ENCODE peak calls at places on chromosomes 16 and 17, in seven cellular contexts. O is Peyer's patch, H is right cardiac atrium, A is gastrocnemius medialis, N is dorsolateral prefrontal cortex, S is upper lobe of right lung, P is left lung. Z is an unnamed sample.

GRCh38 chr17:9987779-9988585 is 82.9 kb upstream of the RCVRN start:
- DNase-seq in A (no peak), H (peak; percentile 47), P (no peak), S (no peak), N (peak; percentile 27), O (no peak), Z (no peak)

GRCh38 chr17:82864721-82865240 is 25.0 kb upstream of the ZNF750 start:
- DNase-seq in P (no peak), N (no peak), O (no peak), S (no peak), A (no peak), H (no peak), Z (no peak)

GRCh38 chr16:23512168-23512695 is 1.9 kb upstream of the GGA2 start:
- DNase-seq in P (no peak), H (no peak), S (no peak), N (no peak), A (no peak), O (no peak), Z (no peak)

GRCh38 chr16:89278441-89279240 is 61.1 kb downstream of the ZNF778 start:
- DNase-seq in H (no peak), S (no peak), P (no peak), A (no peak), O (no peak), N (no peak), Z (no peak)

GRCh38 chr16:55012793-55013192 is 82.1 kb downstream of the IRX5 start:
- DNase-seq in P (no peak), N (no peak), S (no peak), O (no peak), H (no peak), A (no peak), Z (no peak)

GRCh38 chr17:70137451-70138230 is 31.7 kb upstream of the KCNJ2 start:
- DNase-seq in A (peak; percentile 94), P (peak; percentile 62), N (no peak), O (peak; percentile 56), H (peak; percentile 31), S (no peak), Z (peak; percentile 82)

GRCh38 chr17:45577571-45578279 is 87.2 kb upstream of the PLEKHM1 start:
- DNase-seq in N (no peak), A (no peak), H (no peak), S (no peak), O (no peak), P (no peak), Z (no peak)

GRCh38 chr17:43471801-43472200 is 12.0 kb upstream of the DHX8 start:
- DNase-seq in S (no peak), N (no peak), P (no peak), A (no peak), H (no peak), O (no peak), Z (no peak)

GRCh38 chr16:58110590-58111330 is 18.4 kb downstream of the CFAP20 start:
- DNase-seq in S (no peak), N (no peak), H (no peak), P (no peak), A (no peak), O (no peak), Z (no peak)

GRCh38 chr17:4576729-4577322 is 7.5 kb upstream of the SMTNL2 start:
- DNase-seq in P (no peak), H (no peak), N (no peak), A (no peak), O (no peak), S (peak; percentile 49), Z (no peak)

GRCh38 chr17:82863941-82864720 is 24.3 kb upstream of the ZNF750 start:
- DNase-seq in A (peak; percentile 84), N (no peak), H (no peak), O (peak; percentile 91), P (peak; percentile 53), S (no peak), Z (no peak)

GRCh38 chr16:53713403-53714013 is 9.6 kb downstream of the FTO start:
- DNase-seq in H (no peak), S (no peak), P (no peak), A (no peak), N (no peak), O (no peak), Z (no peak)

GRCh38 chr17:57655564-57655963 is 89.5 kb downstream of the CCDC182 start:
- DNase-seq in H (no peak), S (no peak), P (no peak), O (no peak), A (no peak), N (no peak), Z (no peak)

GRCh38 chr17:13582776-13583414 is 18.8 kb downstream of the HS3ST3A1 start:
- DNase-seq in A (no peak), O (no peak), P (no peak), N (no peak), S (no peak), H (no peak), Z (no peak)

GRCh38 chr16:49411121-49411970 is 37.7 kb downstream of the C16orf78 start:
- DNase-seq in N (no peak), O (no peak), S (no peak), P (no peak), A (no peak), H (no peak), Z (no peak)

GRCh38 chr17:17812211-17813054 is 24.4 kb downstream of the SREBF1 start:
- DNase-seq in A (peak; percentile 70), N (peak; percentile 77), P (no peak), H (peak; percentile 77), S (peak; percentile 86), O (peak; percentile 84), Z (peak; percentile 83)

DNA sequence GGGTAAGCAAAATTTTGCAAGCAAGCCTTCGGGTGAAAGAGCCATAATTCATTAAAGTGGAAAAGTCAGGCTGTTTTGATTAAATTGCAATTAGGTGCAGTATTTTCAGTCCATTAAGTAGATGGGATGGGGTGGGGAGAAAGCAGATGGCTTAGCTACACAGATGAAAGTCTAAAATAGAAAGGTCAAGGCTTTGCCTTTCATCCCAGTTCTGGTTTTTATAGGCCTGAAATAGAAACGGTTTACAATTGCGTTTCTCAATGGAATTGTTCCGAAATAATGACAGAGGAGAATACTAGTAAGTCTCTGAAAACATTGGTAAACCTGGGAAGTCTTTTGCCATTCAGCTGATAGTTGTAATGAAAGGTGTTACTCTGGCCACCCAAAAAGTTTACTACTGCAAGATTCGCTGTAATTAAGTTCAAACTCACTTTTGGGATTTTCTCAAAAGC is 1.5 kb downstream of the PPM1E start:
- DNase-seq in P (no peak), S (no peak), N (no peak), A (no peak), H (no peak), O (no peak), Z (no peak)
- H3K27me3 ChIP-seq in P (peaks cover 34% of the 10 kb centered on the region), S (peaks cover 66% of the 10 kb centered on the region), N (no peaks in the 10 kb centered on the region), A (peaks cover 62% of the 10 kb centered on the region), H (no peaks in the 10 kb centered on the region), O (no peaks in the 10 kb centered on the region), Z (no peaks in the 10 kb centered on the region)

GRCh38 chr17:73546770-73547345 is 97.4 kb downstream of the SDK2 start:
- DNase-seq in N (no peak), H (peak; percentile 46), A (peak; percentile 16), P (peak; percentile 68), S (peak; percentile 85), O (peak; percentile 79), Z (no peak)

GRCh38 chr17:73544333-73544732 is 99.9 kb downstream of the SDK2 start:
- DNase-seq in O (no peak), S (no peak), P (no peak), N (no peak), H (no peak), A (no peak), Z (no peak)

GRCh38 chr17:73546121-73546520 is 98.1 kb downstream of the SDK2 start:
- DNase-seq in O (no peak), N (no peak), S (no peak), H (no peak), A (no peak), P (no peak), Z (no peak)

GRCh38 chr17:73545633-73546032 is 98.6 kb downstream of the SDK2 start:
- DNase-seq in P (no peak), S (no peak), N (no peak), H (no peak), O (no peak), A (no peak), Z (no peak)

GRCh38 chr17:73545109-73545508 is 99.1 kb downstream of the SDK2 start:
- DNase-seq in P (no peak), S (no peak), O (no peak), N (no peak), A (no peak), H (no peak), Z (no peak)
- H3K27me3 ChIP-seq in P (no peaks in the 10 kb centered on the region), S (peaks cover 11% of the 10 kb centered on the region), O (no peaks in the 10 kb centered on the region), N (no peaks in the 10 kb centered on the region), A (no peaks in the 10 kb centered on the region), H (no peaks in the 10 kb centered on the region), Z (no peaks in the 10 kb centered on the region)

DNA sequence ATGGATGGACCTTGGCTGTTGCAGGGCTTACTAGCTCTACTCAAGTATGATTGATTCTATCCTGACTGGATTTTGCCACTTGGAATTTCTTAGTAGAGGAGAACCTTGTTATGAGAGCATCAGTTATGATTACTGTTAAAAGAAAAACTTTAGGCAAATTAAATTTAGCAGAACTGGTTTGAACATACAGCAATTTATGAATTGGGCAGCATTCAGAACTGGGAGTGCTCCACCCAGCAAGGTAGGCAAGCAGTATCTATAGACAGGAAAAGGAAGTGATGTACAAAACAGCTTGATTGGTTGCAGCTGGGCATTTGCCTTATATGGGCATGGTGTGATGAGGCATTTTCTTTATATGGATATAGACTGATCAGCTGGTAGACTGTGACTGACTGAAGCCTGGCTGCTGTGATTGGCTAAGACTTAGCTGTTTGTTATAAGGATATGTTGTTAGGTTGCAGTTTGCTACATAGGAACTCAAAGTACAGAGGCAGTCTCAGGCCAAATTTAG is 17.6 kb upstream of the CYLD start:
- DNase-seq in N (no peak), A (no peak), H (no peak), P (no peak), O (no peak), S (no peak), Z (no peak)
- H3K27me3 ChIP-seq in N (no peaks in the 10 kb centered on the region), A (no peaks in the 10 kb centered on the region), H (no peaks in the 10 kb centered on the region), P (no peaks in the 10 kb centered on the region), O (no peaks in the 10 kb centered on the region), S (no peaks in the 10 kb centered on the region), Z (no peaks in the 10 kb centered on the region)

GRCh38 chr17:40533896-40534295 is 31.4 kb downstream of the CCR7 start:
- DNase-seq in N (no peak), A (peak; percentile 4), P (peak; percentile 17), H (no peak), O (no peak), S (peak; percentile 16), Z (no peak)

GRCh38 chr17:40536731-40537171 is 28.5 kb downstream of the CCR7 start:
- DNase-seq in O (no peak), P (no peak), H (peak; percentile 63), A (peak; percentile 55), S (peak; percentile 73), N (no peak), Z (no peak)

GRCh38 chr17:40534431-40535189 is 30.7 kb downstream of the CCR7 start:
- DNase-seq in A (no peak), S (peak; percentile 51), H (no peak), O (no peak), N (no peak), P (no peak), Z (no peak)

GRCh38 chr17:40535924-40536717 is 29.2 kb downstream of the CCR7 start:
- DNase-seq in P (peak; percentile 76), H (peak; percentile 79), S (peak; percentile 73), N (no peak), A (no peak), O (no peak), Z (no peak)

DNA sequence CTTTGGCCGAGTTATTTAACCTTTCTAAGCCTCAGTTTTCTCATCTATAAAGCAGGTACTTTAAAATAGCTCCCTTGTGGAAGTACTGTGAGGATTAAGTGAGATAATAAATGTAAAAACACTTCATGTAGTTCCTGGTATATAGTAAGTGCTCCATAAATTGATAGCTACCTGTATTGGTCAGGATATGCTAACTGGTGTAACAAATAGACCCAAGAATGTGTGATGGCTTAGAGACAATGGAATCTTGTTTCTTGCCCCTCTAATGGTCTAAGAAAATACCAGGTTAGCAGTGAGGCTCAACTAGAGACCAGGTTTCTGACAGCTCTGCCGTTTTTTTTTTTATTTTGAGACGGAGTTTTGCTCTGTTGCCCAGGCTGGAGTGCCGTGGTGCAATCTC is 29.8 kb downstream of the CCR7 start:
- DNase-seq in P (no peak), S (no peak), N (no peak), A (no peak), H (no peak), O (no peak), Z (no peak)
- H3K27me3 ChIP-seq in P (no peaks in the 10 kb centered on the region), S (no peaks in the 10 kb centered on the region), N (no peaks in the 10 kb centered on the region), A (no peaks in the 10 kb centered on the region), H (no peaks in the 10 kb centered on the region), O (no peaks in the 10 kb centered on the region), Z (no peaks in the 10 kb centered on the region)